ENCODE peak calls at places on chromosomes 6 and 20, in four cellular contexts. H is K562, G is HepG2, D is GM12878. Y is an unnamed sample. For H3K27me3, the result is how much of the 10 kb centered on the place peaks cover.

GRCh38 chr6:169530762-169531143 is 171.1 kb downstream of the WDR27 start:
- DNase-seq in G (no peak), H (no peak), D (no peak), Y (no peak)

GRCh38 chr6:40320947-40321346 is 266.2 kb downstream of the LRFN2 start:
- DNase-seq in D (no peak), G (no peak), H (no peak), Y (no peak)

GRCh38 chr20:43514062-43514971 is 6.8 kb downstream of the L3MBTL1 start:
- DNase-seq in G (peak), D (peak), H (peak), Y (peak)

GRCh38 chr6:117976030-117976651 is 69.1 kb downstream of the SLC35F1 start:
- DNase-seq in H (peak), G (peak), D (no peak), Y (peak)

GRCh38 chr20:49170714-49171113 is 17.4 kb downstream of the STAU1 start:
- DNase-seq in H (no peak), G (no peak), D (no peak), Y (no peak)

GRCh38 chr6:46926481-46926880 is 4.7 kb upstream of the ADGRF5 start:
- DNase-seq in D (no peak), G (no peak), H (no peak), Y (no peak)

GRCh38 chr6:159762681-159763293 is 942 bp downstream of the ACAT2 start:
- DNase-seq in G (peak), D (no peak), H (peak), Y (no peak)

GRCh38 chr6:27472182-27472616 is 706 bp downstream of the ZNF184 start:
- DNase-seq in G (peak), D (peak), H (peak), Y (peak)

GRCh38 chr6:150029749-150030148 is 4.4 kb upstream of the RAET1L start:
- DNase-seq in D (no peak), G (no peak), H (no peak), Y (no peak)

GRCh38 chr20:35004051-35004725 is 48.5 kb downstream of the MYH7B start:
- DNase-seq in G (no peak), H (no peak), D (no peak), Y (no peak)

GRCh38 chr6:15495375-15495901 is 167.4 kb downstream of the DTNBP1 start:
- DNase-seq in D (no peak), H (no peak), G (no peak), Y (no peak)

GRCh38 chr6:77313595-77313994 is 149.7 kb downstream of the HTR1B start:
- DNase-seq in H (no peak), G (no peak), D (no peak), Y (no peak)

GRCh38 chr6:86961432-86962200 is 24.3 kb downstream of the HTR1E start:
- DNase-seq in H (no peak), G (no peak), D (no peak), Y (peak)

GRCh38 chr20:32823078-32823477 is 3.3 kb downstream of the MAPRE1 start:
- DNase-seq in H (no peak), G (peak), D (no peak), Y (no peak)

GRCh38 chr20:32822189-32822588 is 2.4 kb downstream of the MAPRE1 start:
- DNase-seq in H (no peak), G (no peak), D (no peak), Y (no peak)

GRCh38 chr20:32820698-32821378 is 1.1 kb downstream of the MAPRE1 start:
- DNase-seq in D (no peak), G (no peak), H (no peak), Y (no peak)

GRCh38 chr20:32823737-32824588 is 4.2 kb downstream of the MAPRE1 start:
- DNase-seq in G (peak), D (no peak), H (no peak), Y (no peak)

GRCh38 chr20:32820000-32820697 is 395 bp downstream of the MAPRE1 start:
- DNase-seq in D (no peak), G (peak), H (peak), Y (peak)
- H2AFZ ChIP-seq in D (peak), G (no peak), H (peak), Y (peak)

DNA sequence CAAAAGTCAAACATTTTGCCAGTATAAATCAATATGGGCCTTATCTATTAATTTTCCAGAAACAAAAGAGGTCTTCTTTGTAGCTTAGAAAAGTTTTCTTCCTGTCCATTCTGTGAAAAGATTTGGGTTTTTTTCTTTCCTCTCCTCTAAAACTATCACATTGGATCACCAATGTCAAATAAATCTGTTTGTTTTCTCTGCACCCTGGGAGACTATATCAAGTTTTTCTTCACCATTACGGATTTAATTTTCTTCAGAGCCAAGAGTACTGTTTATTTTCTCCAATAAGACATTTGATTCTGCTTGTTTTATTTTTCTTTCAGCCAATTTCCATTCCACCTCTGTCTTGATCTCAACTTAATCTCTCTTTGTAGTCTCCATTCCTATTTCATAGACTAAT is 1.9 kb upstream of the LZTS3 start:
- DNase-seq in D (no peak), G (no peak), H (no peak), Y (peak)
- H3K27me3 ChIP-seq in D (under half), G (under half), H (under half), Y (under half)

DNA sequence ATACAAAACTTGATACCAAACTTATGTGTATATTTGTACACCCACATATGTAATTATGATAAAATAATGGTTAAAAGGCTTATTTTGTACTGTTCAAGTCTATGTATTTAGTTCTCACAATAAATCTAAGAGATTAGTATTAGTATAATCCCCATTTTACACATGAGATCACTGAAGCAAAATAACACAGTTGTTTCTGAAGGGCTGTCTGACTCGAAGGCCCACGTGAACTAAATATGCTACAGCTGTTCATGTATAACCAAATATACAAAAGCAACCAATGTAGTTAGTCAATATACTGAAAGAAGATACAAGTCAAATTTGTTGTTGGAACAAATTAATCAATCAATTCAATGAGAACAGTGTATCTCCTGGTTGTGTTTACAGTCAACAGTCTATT is 959.2 kb downstream of the EPHA7 start:
- DNase-seq in D (no peak), H (no peak), G (no peak), Y (no peak)
- TF ChIP-seq MYC in D (no peak), H (no peak), G (no peak), Y (no peak)

DNA sequence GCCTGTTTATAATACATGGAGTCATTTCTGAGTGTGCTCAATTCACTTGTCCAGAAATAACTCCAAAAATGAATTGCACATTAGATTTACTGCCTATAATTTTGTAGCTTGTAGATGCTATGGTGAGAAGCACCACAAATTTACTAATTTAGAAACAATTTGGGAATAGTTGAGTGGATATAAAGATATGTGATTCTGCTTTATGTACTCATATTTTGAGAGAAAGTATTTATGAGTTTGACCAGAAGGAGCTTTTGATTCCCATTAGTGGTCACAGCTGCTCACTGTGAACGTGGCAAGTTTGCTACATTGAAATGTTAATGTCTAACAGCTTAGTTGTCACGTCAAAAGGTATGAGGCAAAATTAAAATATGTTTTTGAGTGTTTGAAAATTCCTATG is 288.8 kb downstream of the CD109 start:
- DNase-seq in D (no peak), H (no peak), G (no peak), Y (no peak)
- H2AFZ ChIP-seq in D (no peak), H (no peak), G (no peak), Y (no peak)

GRCh38 chr20:32024683-32025295 is 14.6 kb downstream of the CCM2L start:
- DNase-seq in H (no peak), G (no peak), D (no peak), Y (no peak)
- H3K27me3 ChIP-seq in H (under half), G (under half), D (under half), Y (under half)

GRCh38 chr6:7811441-7811840 is 85.5 kb downstream of the BMP6 start:
- DNase-seq in G (no peak), H (no peak), D (no peak), Y (no peak)
- TF ChIP-seq MYC in G (no peak), H (no peak), D (no peak), Y (no peak)

Y was measured in endothelial cell of umbilical vein.